ENCODE peak calls at places on chromosomes 7 and 10, in eight cellular contexts. A is breast epithelium, V is AG04450, S is pons, R is AG10803, X is GM04504, P is BJ, O is fibroblast of pulmonary artery. B is an unnamed sample.

GRCh38 chr10:102133373-102134195 is 744 bp downstream of the PPRC1 start:
- DNase-seq in P (no peak), O (peak; percentile 73), R (peak; percentile 67), V (peak; percentile 46), X (no peak), S (peak; percentile 69), A (peak; percentile 60), B (peak; percentile 27)

GRCh38 chr10:101839421-101840063 is 4.1 kb downstream of the KCNIP2 start:
- DNase-seq in A (no peak), P (no peak), S (no peak), X (no peak), R (no peak), V (no peak), O (peak; percentile 42), B (peak; percentile 45)

GRCh38 chr7:42932861-42933591 is 850 bp downstream of the MRPL32 start:
- DNase-seq in O (peak; percentile 47), S (peak; percentile 37), R (no peak), V (no peak), P (no peak), X (no peak), A (no peak), B (no peak)

GRCh38 chr7:8058852-8059251 is 90.3 kb downstream of the GLCCI1 start:
- DNase-seq in A (no peak), X (no peak), R (no peak), P (no peak), O (peak; percentile 8), S (no peak), V (no peak), B (no peak)

GRCh38 chr10:113459672-113460280 is 93.1 kb upstream of the HABP2 start:
- DNase-seq in X (no peak), P (no peak), R (no peak), O (no peak), A (no peak), S (no peak), V (no peak), B (no peak)

GRCh38 chr10:93346712-93347111 is 135.4 kb downstream of the MYOF start:
- DNase-seq in A (no peak), O (peak; percentile 45), R (peak; percentile 13), X (no peak), P (no peak), V (no peak), S (peak; percentile 56), B (no peak)

GRCh38 chr7:108093903-108094302 is 36.3 kb downstream of the LAMB4 start:
- DNase-seq in O (peak; percentile 80), P (no peak), S (no peak), X (no peak), A (no peak), V (no peak), R (peak; percentile 69), B (no peak)

GRCh38 chr7:7857143-7857583 is 111.4 kb upstream of the GLCCI1 start:
- DNase-seq in S (peak; percentile 58), A (no peak), V (no peak), O (no peak), P (no peak), R (no peak), X (no peak), B (no peak)

GRCh38 chr7:26588511-26588910 is 275.9 kb downstream of the SKAP2 start:
- DNase-seq in V (no peak), O (no peak), X (no peak), R (no peak), S (no peak), P (no peak), A (no peak), B (no peak)

GRCh38 chr7:23106801-23107713 is 1.5 kb downstream of the KLHL7 start:
- DNase-seq in X (no peak), R (no peak), O (peak; percentile 11), A (no peak), V (no peak), P (no peak), S (peak; percentile 13), B (no peak)

GRCh38 chr7:78221961-78222751 is 423.6 kb downstream of the PHTF2 start:
- DNase-seq in S (no peak), R (peak; percentile 94), P (peak; percentile 69), V (peak; percentile 53), O (peak; percentile 26), X (peak; percentile 81), A (no peak), B (no peak)

GRCh38 chr7:39566056-39566921 is at the start of gene YAE1:
- DNase-seq in O (peak; percentile 74), S (peak; percentile 76), A (peak; percentile 57), P (no peak), R (peak; percentile 73), X (peak; percentile 33), V (peak; percentile 23), B (peak; percentile 63)

GRCh38 chr10:80454526-80455460 is 683 bp downstream of the TSPAN14 start:
- DNase-seq in V (no peak), R (peak; percentile 35), X (no peak), S (no peak), O (peak; percentile 39), P (no peak), A (no peak), B (no peak)

GRCh38 chr7:4948402-4948801 is 10.6 kb downstream of the MMD2 start:
- DNase-seq in P (no peak), V (no peak), X (no peak), O (no peak), S (no peak), R (no peak), A (no peak), B (no peak)

GRCh38 chr7:22814261-22815208 is 8.1 kb downstream of the TOMM7 start:
- DNase-seq in X (no peak), A (no peak), V (no peak), O (peak; percentile 47), S (no peak), R (peak; percentile 42), P (no peak), B (no peak)

GRCh38 chr7:116515584-116515983 is 9.3 kb upstream of the CAV1 start:
- DNase-seq in X (no peak), A (no peak), O (no peak), S (no peak), R (no peak), P (no peak), V (no peak), B (no peak)

GRCh38 chr10:26721561-26721960 is 24.1 kb downstream of the PDSS1 start:
- DNase-seq in R (no peak), V (no peak), A (no peak), S (no peak), P (no peak), X (no peak), O (no peak), B (no peak)

GRCh38 chr10:3471927-3472704 is 299.5 kb upstream of the PITRM1 start:
- DNase-seq in S (peak; percentile 97), P (no peak), R (peak; percentile 81), V (no peak), A (peak; percentile 81), X (no peak), O (no peak), B (no peak)

GRCh38 chr10:88037623-88038022 is 174.2 kb downstream of the PTEN start:
- DNase-seq in O (no peak), P (no peak), A (no peak), S (no peak), R (no peak), X (no peak), V (no peak), B (no peak)

GRCh38 chr7:84362360-84362759 is 167.8 kb upstream of the SEMA3A start:
- DNase-seq in V (no peak), O (no peak), X (no peak), A (no peak), R (no peak), S (no peak), P (no peak), B (no peak)

B was measured in effector CD8-positive, alpha-beta T cell.